ENCODE peak calls at places on chromosomes 1 and 21, in eight cellular contexts. D is GM13977; W is AG04450; M is WTC11; H is body of pancreas; O is uterus; T is CD8-positive, alpha-beta T cell; Z is breast epithelium. Q is an unnamed sample.

GRCh38 chr1:37442644-37443043 is 31.7 kb upstream of the ZC3H12A start:
- DNase-seq in D (no peak), W (no peak), M (no peak), H (no peak), O (no peak), T (no peak), Z (no peak), Q (no peak)

GRCh38 chr1:182575540-182576149 is 13.4 kb downstream of the RNASEL start:
- DNase-seq in D (no peak), W (peak; percentile 7), M (no peak), H (no peak), O (no peak), T (no peak), Z (no peak), Q (no peak)

GRCh38 chr1:248596615-248597014 is 885 bp downstream of the OR2T10 start:
- DNase-seq in D (no peak), W (no peak), M (no peak), H (no peak), O (no peak), T (no peak), Z (no peak), Q (no peak)

GRCh38 chr1:153374077-153374476 is 1.3 kb downstream of the S100A12 start:
- DNase-seq in D (no peak), W (no peak), M (no peak), H (no peak), O (no peak), T (no peak), Z (no peak), Q (no peak)

GRCh38 chr21:36703626-36704280 is 4.8 kb downstream of the SIM2 start:
- DNase-seq in D (no peak), W (no peak), M (no peak), H (no peak), O (no peak), T (no peak), Z (no peak), Q (no peak)

GRCh38 chr1:28882009-28882628 is 32.2 kb upstream of the EPB41 start:
- DNase-seq in D (peak; percentile 70), W (peak; percentile 67), M (peak; percentile 93), H (peak; percentile 93), O (peak; percentile 89), T (peak; percentile 54), Z (peak; percentile 85), Q (peak; percentile 88)

GRCh38 chr1:111706921-111707320 is 32.3 kb downstream of the INKA2 start:
- DNase-seq in D (no peak), W (no peak), M (no peak), H (no peak), O (no peak), T (no peak), Z (no peak), Q (no peak)

GRCh38 chr1:2279210-2279639 is 51.1 kb downstream of the SKI start:
- DNase-seq in D (no peak), W (peak; percentile 72), M (peak; percentile 89), H (no peak), O (peak; percentile 70), T (no peak), Z (no peak), Q (no peak)

GRCh38 chr1:102595106-102595505 is 513.2 kb downstream of the COL11A1 start:
- DNase-seq in D (no peak), W (no peak), M (no peak), H (no peak), O (no peak), T (no peak), Z (no peak), Q (no peak)

GRCh38 chr21:46000731-46001641 is 19.4 kb downstream of the COL6A1 start:
- DNase-seq in D (no peak), W (no peak), M (peak; percentile 25), H (peak; percentile 9), O (peak; percentile 34), T (no peak), Z (peak; percentile 15), Q (no peak)

GRCh38 chr21:36765229-36765628 is 66.3 kb downstream of the SIM2 start:
- DNase-seq in D (no peak), W (no peak), M (no peak), H (no peak), O (no peak), T (no peak), Z (no peak), Q (no peak)

GRCh38 chr1:222385262-222385661 is 162.6 kb downstream of the HHIPL2 start:
- DNase-seq in D (no peak), W (no peak), M (no peak), H (no peak), O (no peak), T (no peak), Z (no peak), Q (no peak)

GRCh38 chr1:222390181-222390580 is 157.7 kb downstream of the HHIPL2 start:
- DNase-seq in D (no peak), W (no peak), M (no peak), H (no peak), O (no peak), T (no peak), Z (no peak), Q (no peak)

GRCh38 chr1:222384536-222384935 is 163.4 kb downstream of the HHIPL2 start:
- DNase-seq in D (no peak), W (no peak), M (no peak), H (no peak), O (no peak), T (no peak), Z (no peak), Q (no peak)

GRCh38 chr1:222385973-222386372 is 161.9 kb downstream of the HHIPL2 start:
- DNase-seq in D (no peak), W (no peak), M (no peak), H (no peak), O (no peak), T (no peak), Z (no peak), Q (no peak)

GRCh38 chr1:222387020-222387816 is 160.7 kb downstream of the HHIPL2 start:
- DNase-seq in D (no peak), W (no peak), M (peak; percentile 67), H (no peak), O (no peak), T (no peak), Z (no peak), Q (no peak)
- TF ChIP-seq CTCF in D (peak; percentile 24), W (peak; percentile 28), M (peak; percentile 43), H (no peak), O (no peak), T (no peak), Z (no peak), Q (peak; percentile 56)

GRCh38 chr1:154586231-154586630 is 18.7 kb downstream of the CHRNB2 start:
- DNase-seq in D (no peak), W (no peak), M (no peak), H (no peak), O (no peak), T (no peak), Z (no peak), Q (no peak)

GRCh38 chr1:154586641-154587040 is 19.1 kb downstream of the CHRNB2 start:
- DNase-seq in D (no peak), W (no peak), M (no peak), H (no peak), O (no peak), T (no peak), Z (no peak), Q (no peak)

GRCh38 chr1:154582885-154583284 is 15.3 kb downstream of the CHRNB2 start:
- DNase-seq in D (no peak), W (no peak), M (no peak), H (no peak), O (no peak), T (no peak), Z (no peak), Q (no peak)

GRCh38 chr1:154583691-154584212 is 16.2 kb downstream of the CHRNB2 start:
- DNase-seq in D (no peak), W (no peak), M (no peak), H (no peak), O (no peak), T (no peak), Z (no peak), Q (no peak)

DNA sequence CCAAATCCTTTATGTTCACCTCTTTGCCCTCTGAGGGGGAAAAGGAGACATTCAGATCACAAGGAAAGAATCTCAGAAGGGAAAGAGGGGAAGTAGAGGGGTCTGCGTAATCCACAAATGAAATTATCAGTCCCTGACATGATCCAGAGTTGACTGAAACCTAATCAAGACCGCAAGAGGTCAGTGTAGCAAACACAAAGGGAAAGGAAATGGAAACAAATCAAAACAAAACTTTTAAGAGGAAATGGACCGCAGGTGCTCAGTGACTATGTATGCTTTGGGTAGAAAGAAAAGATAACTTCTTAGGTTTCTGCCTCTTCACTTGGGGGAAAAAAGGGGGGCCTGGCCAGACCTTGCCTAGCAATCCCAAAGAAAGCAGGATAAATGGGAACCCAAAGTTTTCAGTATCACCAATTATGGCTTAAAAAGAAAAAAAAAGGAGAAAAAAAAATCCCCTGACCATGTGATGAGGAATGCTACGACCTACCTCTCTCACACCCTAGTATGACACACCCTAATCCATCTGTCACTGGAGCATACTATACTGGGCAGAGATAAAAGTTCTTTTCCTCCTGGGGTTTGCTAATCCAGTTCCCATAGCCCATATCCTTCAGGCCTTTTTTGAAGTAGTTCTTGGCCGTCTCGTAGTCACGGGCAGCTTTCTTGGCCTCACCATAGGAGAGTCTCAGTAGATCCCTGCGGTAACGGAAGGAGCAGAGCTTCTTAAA is 16.9 kb downstream of the CHRNB2 start:
- DNase-seq in D (no peak), W (no peak), M (no peak), H (no peak), O (no peak), T (no peak), Z (no peak), Q (no peak)
- TF ChIP-seq CTCF in D (peak; percentile 5), W (no peak), M (no peak), H (no peak), O (no peak), T (no peak), Z (no peak), Q (no peak)

DNA sequence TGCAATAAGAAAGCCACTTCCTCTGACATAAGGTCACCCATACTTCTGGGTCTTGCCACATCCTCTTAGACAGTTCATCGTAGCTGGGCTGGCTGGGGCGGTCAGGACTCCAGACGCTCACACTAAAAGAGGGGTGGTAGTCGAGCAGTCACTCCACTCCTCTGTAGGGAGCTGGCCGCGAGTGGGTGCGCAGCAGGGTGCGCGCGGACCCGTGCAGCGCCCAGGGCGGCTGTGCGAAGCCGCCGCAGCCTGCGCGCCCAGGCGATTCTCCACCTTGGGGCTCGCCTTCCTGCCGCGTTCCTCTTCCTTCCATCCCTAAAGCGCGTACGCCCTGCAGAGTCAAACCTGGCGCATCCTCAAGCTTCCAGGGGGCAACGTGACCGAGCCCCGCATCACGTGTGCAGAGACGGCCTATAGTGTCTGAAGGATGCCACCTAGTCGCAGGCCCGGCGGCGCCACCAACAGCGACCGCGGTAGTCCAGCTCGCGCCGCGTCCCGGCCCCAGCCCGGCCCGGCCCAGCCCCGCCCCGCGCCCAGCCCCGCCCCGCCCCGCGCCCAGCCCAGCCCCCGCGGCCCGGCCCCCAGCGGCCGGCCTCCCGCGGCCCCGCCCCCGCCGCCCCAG is 360 bp upstream of the PRDX6 start:
- DNase-seq in D (peak; percentile 95), W (no peak), M (peak; percentile 87), H (peak; percentile 93), O (peak; percentile 91), T (peak; percentile 51), Z (peak; percentile 88), Q (peak; percentile 87)
- TF ChIP-seq CTCF in D (peak; percentile 17), W (no peak), M (no peak), H (no peak), O (no peak), T (no peak), Z (no peak), Q (no peak)

DNA sequence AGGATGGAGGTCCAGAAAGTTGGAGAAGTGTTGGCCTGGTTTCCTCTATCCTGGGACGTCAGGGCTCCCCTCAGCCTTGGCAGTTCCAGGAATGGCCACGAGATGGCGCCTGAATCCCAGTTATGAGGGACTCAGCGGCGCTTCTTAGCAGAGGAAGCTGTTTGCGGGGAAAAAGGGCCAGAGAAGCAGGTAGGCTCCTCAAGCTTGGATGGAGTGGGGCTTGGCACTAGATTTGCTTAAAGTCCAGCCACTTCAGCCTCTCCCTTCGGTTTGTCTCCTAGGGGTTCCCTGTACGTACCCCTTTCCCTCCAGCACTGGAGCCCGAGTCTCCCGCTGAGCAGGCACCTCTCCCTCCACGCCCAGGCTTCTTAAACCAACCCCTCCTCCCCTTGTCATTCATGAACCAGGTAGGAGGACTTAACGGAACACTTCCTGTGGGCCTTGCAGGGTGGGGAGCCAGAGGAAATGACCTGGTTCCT is 32.0 kb upstream of the TENT5B start:
- DNase-seq in D (peak; percentile 85), W (peak; percentile 26), M (peak; percentile 97), H (peak; percentile 90), O (peak; percentile 90), T (peak; percentile 82), Z (peak; percentile 86), Q (peak; percentile 93)
- TF ChIP-seq CTCF in D (peak; percentile 96), W (peak; percentile 98), M (peak; percentile 97), H (peak; percentile 97), O (peak; percentile 98), T (peak; percentile 84), Z (peak; percentile 96), Q (peak; percentile 97)